ENCODE peak calls at places on chromosomes 3 and 15, in five cellular contexts. L, A, N, Y and X are unnamed samples.

GRCh38 chr3:157201648-157202278 is 41.8 kb upstream of the CCNL1 start:
- DNase-seq in N (peak; percentile 49), L (no peak), A (no peak), Y (no peak), X (no peak)

GRCh38 chr15:52797625-52798501 is 7.7 kb upstream of the ONECUT1 start:
- DNase-seq in A (no peak), Y (no peak), N (no peak), L (no peak), X (no peak)

GRCh38 chr15:100980410-100981046 is 61.4 kb downstream of the LRRK1 start:
- DNase-seq in A (no peak), Y (no peak), N (no peak), L (no peak), X (no peak)

GRCh38 chr15:74253276-74253921 is 17.3 kb downstream of the CCDC33 start:
- DNase-seq in L (no peak), Y (no peak), A (no peak), N (no peak), X (no peak)

GRCh38 chr3:11161666-11162065 is 7.4 kb downstream of the HRH1 start:
- DNase-seq in Y (no peak), L (no peak), A (no peak), N (no peak), X (no peak)

GRCh38 chr3:123757281-123757940 is 126.7 kb downstream of the MYLK start:
- DNase-seq in A (no peak), N (peak; percentile 68), L (no peak), Y (no peak), X (peak; percentile 82)

GRCh38 chr15:88144921-88145320 is 111.6 kb downstream of the NTRK3 start:
- DNase-seq in L (no peak), A (no peak), Y (no peak), N (no peak), X (no peak)

GRCh38 chr15:68700395-68701123 is 120.1 kb downstream of the ANP32A start:
- DNase-seq in Y (peak; percentile 22), N (peak; percentile 18), A (no peak), L (no peak), X (peak; percentile 86)

GRCh38 chr15:45102226-45102625 is 11.7 kb downstream of the DUOX2 start:
- DNase-seq in A (no peak), N (no peak), L (no peak), Y (no peak), X (no peak)

GRCh38 chr3:45644467-45645201 is 44.6 kb upstream of the SACM1L start:
- DNase-seq in Y (no peak), A (no peak), L (no peak), N (peak; percentile 96), X (no peak)

GRCh38 chr15:56228352-56228751 is 15.3 kb downstream of the RFX7 start:
- DNase-seq in L (no peak), A (no peak), N (no peak), Y (no peak), X (no peak)